ENCODE peak calls at places on chromosomes 12 and 14, in eight cellular contexts. W is GM12865, A is HFFc6, H is glutamatergic neuron, C is GM13977, E is brain microvascular endothelial cell, D is colonic mucosa, P is lower lobe of right lung. Y is an unnamed sample.

GRCh38 chr14:94009767-94010166 is 12.7 kb downstream of the CCDC197 start:
- DNase-seq in W (peak), A (peak), H (no peak), C (peak), E (no peak), D (no peak), P (no peak), Y (no peak)

GRCh38 chr12:109582636-109583035 is 9.0 kb downstream of the MVK start:
- DNase-seq in W (no peak), A (no peak), H (no peak), C (no peak), E (no peak), D (no peak), P (peak), Y (no peak)

GRCh38 chr12:28568709-28569108 is 378.5 kb downstream of the CCDC91 start:
- DNase-seq in W (no peak), A (peak), H (no peak), C (no peak), E (no peak), D (no peak), P (no peak), Y (no peak)

GRCh38 chr14:99357151-99357550 is 85.2 kb upstream of the BCL11B start:
- DNase-seq in W (no peak), A (no peak), H (no peak), C (no peak), E (no peak), D (no peak), P (no peak), Y (no peak)

GRCh38 chr12:69645031-69645430 is 34.3 kb upstream of the LRRC10 start:
- DNase-seq in W (no peak), A (no peak), H (no peak), C (no peak), E (no peak), D (no peak), P (no peak), Y (no peak)

GRCh38 chr14:53793790-53794560 is 162.7 kb downstream of the BMP4 start:
- DNase-seq in W (no peak), A (no peak), H (no peak), C (no peak), E (no peak), D (peak), P (no peak), Y (no peak)

GRCh38 chr14:99928963-99929362 is 135.8 kb downstream of the EML1 start:
- DNase-seq in W (no peak), A (no peak), H (no peak), C (no peak), E (no peak), D (no peak), P (no peak), Y (no peak)

GRCh38 chr14:36505193-36505815 is 14.7 kb downstream of the NKX2-1 start:
- DNase-seq in W (no peak), A (no peak), H (no peak), C (peak), E (no peak), D (no peak), P (peak), Y (no peak)

GRCh38 chr14:81868172-81868571 is 334.5 kb upstream of the SEL1L start:
- DNase-seq in W (no peak), A (no peak), H (no peak), C (no peak), E (no peak), D (no peak), P (no peak), Y (no peak)

GRCh38 chr14:68589447-68590232 is 203.2 kb downstream of the ZFP36L1 start:
- DNase-seq in W (no peak), A (no peak), H (no peak), C (no peak), E (no peak), D (no peak), P (no peak), Y (no peak)

GRCh38 chr12:44780221-44780770 is 95.8 kb downstream of the NELL2 start:
- DNase-seq in W (no peak), A (no peak), H (no peak), C (no peak), E (no peak), D (no peak), P (no peak), Y (no peak)

GRCh38 chr14:104638190-104638589 is 33.6 kb upstream of the TMEM179 start:
- DNase-seq in W (no peak), A (no peak), H (no peak), C (no peak), E (no peak), D (no peak), P (no peak), Y (no peak)

GRCh38 chr12:116434155-116435065 is 124.8 kb upstream of the MAP1LC3B2 start:
- DNase-seq in W (no peak), A (peak), H (peak), C (no peak), E (peak), D (peak), P (peak), Y (no peak)

GRCh38 chr12:2003676-2004112 is 563 bp downstream of the DCP1B start:
- DNase-seq in W (no peak), A (peak), H (no peak), C (no peak), E (peak), D (no peak), P (no peak), Y (no peak)

GRCh38 chr12:121600702-121601336 is 20.0 kb upstream of the KDM2B start:
- DNase-seq in W (no peak), A (no peak), H (no peak), C (no peak), E (no peak), D (peak), P (no peak), Y (no peak)

GRCh38 chr12:129127771-129128170 is 274.5 kb downstream of the GLT1D1 start:
- DNase-seq in W (no peak), A (no peak), H (no peak), C (no peak), E (no peak), D (no peak), P (no peak), Y (no peak)

GRCh38 chr12:93773122-93773871 is 96.1 kb downstream of the CRADD start:
- DNase-seq in W (peak), A (no peak), H (no peak), C (no peak), E (peak), D (no peak), P (no peak), Y (peak)

GRCh38 chr12:16833376-16833775 is 227.4 kb upstream of the LMO3 start:
- DNase-seq in W (peak), A (no peak), H (no peak), C (peak), E (no peak), D (no peak), P (no peak), Y (no peak)

GRCh38 chr12:79874665-79875064 is 60.2 kb downstream of the PPP1R12A start:
- DNase-seq in W (no peak), A (no peak), H (no peak), C (no peak), E (no peak), D (no peak), P (no peak), Y (no peak)

GRCh38 chr12:53939141-53940108 is 794 bp downstream of the HOXC13 start:
- DNase-seq in W (no peak), A (no peak), H (no peak), C (no peak), E (no peak), D (no peak), P (no peak), Y (no peak)

GRCh38 chr14:54189358-54190354 is 207.2 kb upstream of the CDKN3 start:
- DNase-seq in W (no peak), A (peak), H (no peak), C (no peak), E (peak), D (no peak), P (no peak), Y (no peak)

GRCh38 chr12:131003036-131003435 is 49.3 kb downstream of the ADGRD1 start:
- DNase-seq in W (no peak), A (no peak), H (no peak), C (no peak), E (no peak), D (no peak), P (no peak), Y (no peak)

GRCh38 chr12:42156232-42156631 is 11.6 kb upstream of the GXYLT1 start:
- DNase-seq in W (no peak), A (no peak), H (no peak), C (no peak), E (no peak), D (no peak), P (no peak), Y (no peak)

GRCh38 chr12:62270872-62271271 is 10.7 kb downstream of the USP15 start:
- DNase-seq in W (no peak), A (no peak), H (no peak), C (no peak), E (no peak), D (no peak), P (no peak), Y (no peak)

GRCh38 chr12:61654698-61655097 is 605.5 kb upstream of the USP15 start:
- DNase-seq in W (peak), A (no peak), H (no peak), C (no peak), E (peak), D (no peak), P (no peak), Y (no peak)

GRCh38 chr14:62097072-62097471 is 334.9 kb downstream of the SNAPC1 start:
- DNase-seq in W (no peak), A (peak), H (no peak), C (no peak), E (peak), D (no peak), P (no peak), Y (no peak)

GRCh38 chr14:23719225-23719985 is 83.2 kb downstream of the DHRS2 start:
- DNase-seq in W (no peak), A (no peak), H (no peak), C (no peak), E (no peak), D (no peak), P (no peak), Y (no peak)

GRCh38 chr14:50230601-50231474 is 540 bp downstream of the SOS2 start:
- DNase-seq in W (peak), A (peak), H (peak), C (peak), E (peak), D (peak), P (peak), Y (peak)

GRCh38 chr12:62299617-62300016 is 39.4 kb downstream of the USP15 start:
- DNase-seq in W (no peak), A (no peak), H (no peak), C (no peak), E (no peak), D (no peak), P (no peak), Y (no peak)

GRCh38 chr14:99231850-99232401 is 40.1 kb downstream of the BCL11B start:
- DNase-seq in W (no peak), A (no peak), H (peak), C (no peak), E (no peak), D (no peak), P (peak), Y (peak)

GRCh38 chr12:12964255-12964654 is 12.3 kb upstream of the GPRC5D start:
- DNase-seq in W (peak), A (no peak), H (no peak), C (no peak), E (no peak), D (no peak), P (no peak), Y (no peak)

GRCh38 chr12:6767301-6767591 is 1.1 kb downstream of the PTMS start:
- DNase-seq in W (no peak), A (no peak), H (peak), C (no peak), E (no peak), D (peak), P (no peak), Y (no peak)

GRCh38 chr12:75020068-75020557 is 189.5 kb downstream of the KCNC2 start:
- DNase-seq in W (no peak), A (no peak), H (peak), C (no peak), E (peak), D (no peak), P (no peak), Y (no peak)

GRCh38 chr12:124797321-124797720 is 66.3 kb downstream of the SCARB1 start:
- DNase-seq in W (no peak), A (no peak), H (no peak), C (no peak), E (no peak), D (no peak), P (no peak), Y (no peak)

GRCh38 chr12:22525426-22525825 is 18.9 kb downstream of the C2CD5 start:
- DNase-seq in W (no peak), A (peak), H (no peak), C (no peak), E (no peak), D (no peak), P (no peak), Y (no peak)

GRCh38 chr12:57520008-57520726 is at the start of gene DDIT3:
- DNase-seq in W (peak), A (peak), H (peak), C (peak), E (peak), D (peak), P (peak), Y (peak)

GRCh38 chr12:57519758-57520007 is 631 bp downstream of the DDIT3 start:
- DNase-seq in W (no peak), A (no peak), H (no peak), C (no peak), E (no peak), D (no peak), P (no peak), Y (no peak)

GRCh38 chr12:57522019-57522886 is at the start of gene MBD6:
- DNase-seq in W (peak), A (peak), H (peak), C (peak), E (peak), D (peak), P (peak), Y (peak)

GRCh38 chr12:57522887-57523705 is 472 bp downstream of the MBD6 start:
- DNase-seq in W (peak), A (peak), H (peak), C (no peak), E (peak), D (peak), P (peak), Y (peak)

GRCh38 chr12:57521475-57522018 is 1.1 kb upstream of the MBD6 start:
- DNase-seq in W (no peak), A (no peak), H (peak), C (no peak), E (no peak), D (peak), P (peak), Y (no peak)
- TF ChIP-seq CTCF in W (no peak), A (no peak), H (no peak), C (no peak), E (peak), D (no peak), P (no peak), Y (no peak)

DNA sequence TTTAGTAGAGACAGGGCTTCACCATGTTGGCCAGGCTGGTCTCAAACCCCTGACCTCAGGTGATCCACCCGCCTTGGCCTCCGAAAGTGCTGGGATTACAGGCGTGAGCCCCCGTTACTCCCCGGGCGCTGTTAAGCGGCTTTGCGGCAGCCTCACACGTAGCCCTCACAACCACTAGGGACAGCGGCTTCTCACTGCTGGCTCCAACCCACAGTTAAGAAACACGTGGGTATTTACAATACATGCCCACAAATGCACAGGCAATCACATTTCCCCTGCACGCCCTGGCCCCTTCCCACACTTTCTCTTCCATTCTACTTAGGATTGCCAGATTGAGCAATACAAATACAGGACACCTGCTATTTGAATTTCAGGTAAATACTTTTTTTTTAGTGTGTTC is 37.0 kb upstream of the EIF5 start:
- DNase-seq in W (no peak), A (no peak), H (no peak), C (no peak), E (no peak), D (no peak), P (no peak), Y (no peak)
- TF ChIP-seq CTCF in W (no peak), A (peak), H (no peak), C (no peak), E (peak), D (no peak), P (no peak), Y (no peak)

DNA sequence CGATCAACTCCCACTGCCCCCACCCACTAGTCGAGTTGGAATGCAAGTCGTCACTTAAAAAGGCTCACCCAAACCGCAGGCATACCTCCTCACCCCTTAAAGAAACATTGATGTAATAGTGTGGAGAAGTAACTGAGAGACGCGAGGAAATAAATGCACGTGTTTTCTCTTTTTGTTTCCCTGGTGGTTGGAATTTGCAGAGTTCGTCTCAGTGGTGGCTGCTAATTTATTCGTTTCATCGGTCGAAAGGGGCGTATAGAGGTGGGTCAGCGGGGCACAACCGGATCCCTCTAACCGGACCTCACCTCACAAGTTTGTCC is 5.1 kb upstream of the NPAS3 start:
- DNase-seq in W (no peak), A (peak), H (no peak), C (peak), E (peak), D (no peak), P (no peak), Y (no peak)
- TF ChIP-seq CTCF in W (no peak), A (peak), H (peak), C (no peak), E (peak), D (no peak), P (no peak), Y (no peak)

GRCh38 chr14:76115010-76115422 is 36.7 kb upstream of the GPATCH2L start:
- DNase-seq in W (no peak), A (no peak), H (no peak), C (no peak), E (no peak), D (no peak), P (no peak), Y (no peak)
- TF ChIP-seq CTCF in W (no peak), A (peak), H (no peak), C (no peak), E (no peak), D (no peak), P (no peak), Y (no peak)

Y was measured in CD8-positive, alpha-beta T cell.